ENCODE peak calls at places on chromosomes 3 and 15, in five cellular contexts. W, U, R, Z and J are unnamed samples.

GRCh38 chr3:148598619-148599018 is 99.1 kb upstream of the AGTR1 start:
- DNase-seq in W (no peak), U (no peak), R (no peak), Z (no peak), J (no peak)

GRCh38 chr3:38843898-38844297 is 27.9 kb upstream of the SCN10A start:
- DNase-seq in W (no peak), U (peak; percentile 58), R (peak; percentile 24), Z (peak; percentile 60), J (no peak)

GRCh38 chr3:181558870-181559269 is 152.9 kb upstream of the SOX2 start:
- DNase-seq in W (no peak), U (no peak), R (peak; percentile 45), Z (no peak), J (no peak)

GRCh38 chr3:123374016-123374415 is 74.9 kb downstream of the ADCY5 start:
- DNase-seq in W (no peak), U (no peak), R (no peak), Z (no peak), J (no peak)

GRCh38 chr3:147419062-147419701 is 10.0 kb downstream of the ZIC1 start:
- DNase-seq in W (no peak), U (peak; percentile 85), R (peak; percentile 54), Z (no peak), J (no peak)

GRCh38 chr15:101167791-101168462 is 83.9 kb downstream of the CHSY1 start:
- DNase-seq in W (peak; percentile 57), U (no peak), R (peak; percentile 99), Z (peak; percentile 31), J (no peak)

GRCh38 chr15:80693682-80694623 is 1.2 kb upstream of the ABHD17C start:
- DNase-seq in W (no peak), U (no peak), R (no peak), Z (no peak), J (no peak)

GRCh38 chr3:37202035-37202434 is 27.7 kb upstream of the LRRFIP2 start:
- DNase-seq in W (no peak), U (no peak), R (no peak), Z (no peak), J (no peak)

GRCh38 chr15:54559405-54560064 is 581.3 kb downstream of the UNC13C start:
- DNase-seq in W (peak; percentile 46), U (no peak), R (no peak), Z (no peak), J (no peak)

GRCh38 chr15:76163429-76164020 is 103.7 kb downstream of the TMEM266 start:
- DNase-seq in W (peak; percentile 70), U (peak; percentile 23), R (no peak), Z (no peak), J (no peak)

GRCh38 chr15:75036269-75036668 is 12.9 kb downstream of the PPCDC start:
- DNase-seq in W (peak; percentile 78), U (no peak), R (no peak), Z (peak; percentile 72), J (no peak)

GRCh38 chr3:72165337-72165736 is 380.4 kb upstream of the PROK2 start:
- DNase-seq in W (no peak), U (no peak), R (peak; percentile 47), Z (no peak), J (no peak)

GRCh38 chr3:100057716-100058575 is 56.4 kb downstream of the FILIP1L start:
- DNase-seq in W (no peak), U (no peak), R (no peak), Z (no peak), J (no peak)

GRCh38 chr3:94336076-94336741 is 273.3 kb downstream of the NSUN3 start:
- DNase-seq in W (no peak), U (peak; percentile 62), R (peak; percentile 47), Z (peak; percentile 3), J (peak; percentile 41)

GRCh38 chr15:74432968-74433591 is 678 bp downstream of the SEMA7A start:
- DNase-seq in W (no peak), U (no peak), R (no peak), Z (no peak), J (no peak)

GRCh38 chr3:63644212-63644777 is 8.2 kb upstream of the SNTN start:
- DNase-seq in W (no peak), U (no peak), R (no peak), Z (no peak), J (no peak)

GRCh38 chr15:43210807-43211206 is 10.0 kb downstream of the EPB42 start:
- DNase-seq in W (no peak), U (no peak), R (no peak), Z (no peak), J (no peak)

GRCh38 chr15:79815468-79815867 is 81.3 kb downstream of the MTHFS start:
- DNase-seq in W (no peak), U (no peak), R (no peak), Z (no peak), J (no peak)

GRCh38 chr15:90545095-90545494 is 15.4 kb downstream of the CRTC3 start:
- DNase-seq in W (no peak), U (no peak), R (no peak), Z (no peak), J (no peak)

GRCh38 chr3:69403406-69403934 is 17.6 kb upstream of the FRMD4B start:
- DNase-seq in W (no peak), U (no peak), R (no peak), Z (no peak), J (no peak)

GRCh38 chr15:41821831-41822230 is 6.1 kb upstream of the JMJD7 start:
- DNase-seq in W (no peak), U (no peak), R (no peak), Z (no peak), J (no peak)

GRCh38 chr15:44667039-44667360 is 3.5 kb upstream of the SPG11 start:
- DNase-seq in W (no peak), U (no peak), R (no peak), Z (no peak), J (no peak)

DNA sequence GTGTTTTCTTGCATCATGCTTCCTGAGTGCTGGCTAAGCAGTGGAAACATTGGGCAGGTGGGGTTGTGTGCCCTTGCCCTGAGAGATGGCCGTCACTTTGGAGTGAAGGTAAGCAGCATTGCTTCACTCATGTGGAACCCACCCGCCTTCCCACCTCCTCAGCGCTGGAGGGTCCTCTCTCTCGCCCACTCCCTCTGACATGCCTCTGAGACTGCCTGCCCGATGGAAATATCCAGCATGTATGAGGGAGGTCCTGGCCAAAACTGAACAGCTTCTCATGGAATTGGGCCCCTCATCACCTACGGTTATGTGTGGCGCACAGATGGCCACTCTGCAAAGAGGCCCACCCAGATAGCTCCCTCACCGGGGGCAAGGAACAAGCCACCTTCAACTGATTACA is 48.6 kb downstream of the SMAD3 start:
- DNase-seq in W (no peak), U (no peak), R (no peak), Z (no peak), J (no peak)
- H3K4me1 ChIP-seq in W (peaks cover 40% of the 10 kb centered on the region), U (peaks cover 10% of the 10 kb centered on the region), R (peaks cover 41% of the 10 kb centered on the region), Z (peaks cover 70% of the 10 kb centered on the region), J (no peaks in the 10 kb centered on the region)

GRCh38 chr3:133934996-133935842 is 39.5 kb upstream of the RAB6B start:
- DNase-seq in W (peak; percentile 37), U (no peak), R (no peak), Z (no peak), J (no peak)

GRCh38 chr3:133932009-133932408 is 36.3 kb upstream of the RAB6B start:
- DNase-seq in W (no peak), U (no peak), R (no peak), Z (no peak), J (no peak)

GRCh38 chr3:133931084-133931483 is 35.4 kb upstream of the RAB6B start:
- DNase-seq in W (no peak), U (no peak), R (no peak), Z (no peak), J (no peak)

GRCh38 chr3:133934073-133934970 is 38.6 kb upstream of the RAB6B start:
- DNase-seq in W (peak; percentile 83), U (no peak), R (no peak), Z (no peak), J (no peak)

DNA sequence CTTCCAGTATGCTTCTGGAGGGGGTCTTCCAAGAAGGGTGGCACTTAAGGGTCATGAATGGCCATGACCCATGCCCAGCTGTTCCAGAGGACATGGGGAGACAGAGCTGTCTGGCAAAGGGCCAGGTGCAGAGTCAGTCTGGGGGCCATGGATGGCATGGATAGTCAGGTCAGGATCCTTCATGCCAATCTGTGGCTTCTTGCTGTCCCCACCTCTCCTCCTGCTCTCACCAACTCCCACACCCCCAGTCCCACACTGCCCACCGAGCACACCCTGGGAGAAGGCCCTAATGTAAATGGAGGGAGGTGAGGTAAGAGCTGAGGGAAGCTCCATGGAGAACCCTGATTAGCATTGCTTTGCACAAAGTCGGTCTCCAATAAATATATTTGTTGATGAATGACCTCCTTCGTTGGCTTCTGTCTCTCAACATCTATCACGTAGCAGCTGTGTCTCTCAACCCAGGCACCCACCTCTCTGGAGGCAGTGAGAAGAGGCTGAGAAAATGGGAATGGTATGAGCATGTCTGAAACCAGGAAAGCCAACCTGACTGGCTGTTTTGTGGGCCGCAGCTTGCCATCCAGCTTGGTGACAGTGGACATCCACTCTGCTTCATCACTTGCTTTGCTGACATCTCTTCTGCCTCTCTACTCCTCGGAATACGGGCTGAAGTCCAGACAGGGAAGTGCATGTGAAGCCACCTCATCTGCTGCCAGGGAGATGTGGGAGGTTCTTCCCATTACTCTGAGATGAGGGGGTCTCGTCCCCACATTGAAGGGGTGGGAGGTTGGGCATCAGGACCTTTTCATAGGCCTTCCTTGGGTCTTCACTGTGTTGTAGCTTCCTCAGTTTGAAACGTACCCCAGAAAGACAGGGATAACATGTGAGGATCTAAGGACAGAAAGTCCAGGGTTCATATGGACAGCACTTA is 37.7 kb upstream of the RAB6B start:
- DNase-seq in W (peak; percentile 40), U (no peak), R (no peak), Z (no peak), J (no peak)
- H3K27me3 ChIP-seq in W (no peaks in the 10 kb centered on the region), U (peaks cover 10% of the 10 kb centered on the region), R (peaks cover 14% of the 10 kb centered on the region), Z (peaks cover 17% of the 10 kb centered on the region), J (no peaks in the 10 kb centered on the region)

GRCh38 chr3:50322386-50323091 is at the start of gene HYAL2:
- DNase-seq in W (peak; percentile 60), U (no peak), R (no peak), Z (no peak), J (no peak)

GRCh38 chr3:50320853-50321145 is 1.7 kb downstream of the HYAL2 start:
- DNase-seq in W (no peak), U (no peak), R (no peak), Z (no peak), J (no peak)

GRCh38 chr3:50319872-50320625 is 2.5 kb downstream of the HYAL2 start:
- DNase-seq in W (no peak), U (no peak), R (no peak), Z (no peak), J (no peak)

GRCh38 chr3:50321844-50322385 is 630 bp downstream of the HYAL2 start:
- DNase-seq in W (no peak), U (no peak), R (no peak), Z (no peak), J (no peak)

GRCh38 chr3:50321146-50321843 is 1.2 kb downstream of the HYAL2 start:
- DNase-seq in W (peak; percentile 94), U (peak; percentile 94), R (peak; percentile 79), Z (peak; percentile 84), J (no peak)
- H3K4me1 ChIP-seq in W (peaks cover 21% of the 10 kb centered on the region), U (peaks cover 24% of the 10 kb centered on the region), R (peaks cover 29% of the 10 kb centered on the region), Z (peaks cover 52% of the 10 kb centered on the region), J (peaks cover 8% of the 10 kb centered on the region)

GRCh38 chr3:32817195-32817560 is 619 bp upstream of the TRIM71 start:
- DNase-seq in W (no peak), U (peak; percentile 69), R (no peak), Z (no peak), J (no peak)
- H3K27me3 ChIP-seq in W (peaks cover 43% of the 10 kb centered on the region), U (no peaks in the 10 kb centered on the region), R (peaks cover 65% of the 10 kb centered on the region), Z (no peaks in the 10 kb centered on the region), J (no peaks in the 10 kb centered on the region)

GRCh38 chr3:125062904-125063618 is 7.3 kb upstream of the HEG1 start:
- DNase-seq in W (no peak), U (peak; percentile 57), R (peak; percentile 98), Z (no peak), J (no peak)
- H3K4me1 ChIP-seq in W (no peaks in the 10 kb centered on the region), U (peaks cover 38% of the 10 kb centered on the region), R (peaks cover 22% of the 10 kb centered on the region), Z (peaks cover 3% of the 10 kb centered on the region), J (peaks cover 2% of the 10 kb centered on the region)

GRCh38 chr3:126913524-126913923 is 69.4 kb upstream of the PLXNA1 start:
- DNase-seq in W (no peak), U (no peak), R (no peak), Z (peak; percentile 26), J (no peak)
- H3K27me3 ChIP-seq in W (no peaks in the 10 kb centered on the region), U (no peaks in the 10 kb centered on the region), R (no peaks in the 10 kb centered on the region), Z (no peaks in the 10 kb centered on the region), J (no peaks in the 10 kb centered on the region)